ENCODE peak calls at places on chromosomes 4 and X, in ten cellular contexts. N is fibroblast of lung, O is breast epithelium, H is lung, L is heart right ventricle, M is SJSA1, F is left ventricle myocardium inferior, T is cardiac muscle cell, U is A549, C is IMR-90. I is an unnamed sample.

GRCh38 chrX:9604111-9604907 is 139.5 kb downstream of the TBL1X start:
- DNase-seq in L (peak; percentile 46), C (no peak), H (no peak), M (no peak), U (no peak), N (no peak), O (peak; percentile 51), F (peak; percentile 63), T (peak; percentile 43), I (peak; percentile 72)

GRCh38 chr4:26807330-26807729 is 53.3 kb upstream of the STIM2 start:
- DNase-seq in U (no peak), H (no peak), O (no peak), N (no peak), T (no peak), C (no peak), F (no peak), M (no peak), L (no peak), I (no peak)

GRCh38 chrX:16924631-16925239 is 21.7 kb upstream of the REPS2 start:
- DNase-seq in O (no peak), L (no peak), C (no peak), F (no peak), H (no peak), M (no peak), N (peak; percentile 13), T (no peak), U (no peak), I (no peak)

GRCh38 chr4:154707877-154708276 is 35.9 kb upstream of the LRAT start:
- DNase-seq in N (no peak), H (no peak), C (no peak), F (no peak), T (no peak), O (peak; percentile 17), U (no peak), L (no peak), M (no peak), I (no peak)

GRCh38 chr4:185399466-185399865 is 2.8 kb downstream of the ANKRD37 start:
- DNase-seq in U (no peak), H (no peak), L (no peak), T (no peak), M (no peak), N (no peak), F (no peak), O (no peak), C (no peak), I (no peak)

GRCh38 chrX:39903937-39904336 is 193.8 kb downstream of the BCOR start:
- DNase-seq in H (no peak), O (no peak), L (no peak), C (peak; percentile 44), U (peak; percentile 35), M (no peak), F (no peak), N (no peak), T (peak; percentile 19), I (peak; percentile 79)

GRCh38 chrX:54182194-54182863 is 725 bp downstream of the FAM120C start:
- DNase-seq in U (peak; percentile 58), M (peak; percentile 39), C (no peak), F (peak; percentile 55), O (peak; percentile 37), H (peak; percentile 63), L (peak; percentile 49), T (peak; percentile 34), N (peak; percentile 27), I (peak; percentile 67)

GRCh38 chrX:110086916-110087484 is 84.1 kb downstream of the TMEM164 start:
- DNase-seq in M (peak; percentile 77), U (peak; percentile 72), N (peak; percentile 89), H (no peak), C (peak; percentile 96), L (no peak), F (no peak), O (no peak), T (peak; percentile 90), I (no peak)

GRCh38 chr4:74320559-74321118 is 12.4 kb downstream of the EPGN start:
- DNase-seq in H (peak; percentile 51), T (peak; percentile 77), U (peak; percentile 20), N (peak; percentile 80), C (peak; percentile 55), O (peak; percentile 55), F (no peak), M (peak; percentile 39), L (no peak), I (no peak)

GRCh38 chr4:76748649-76749048 is 149.3 kb downstream of the SOWAHB start:
- DNase-seq in F (no peak), L (no peak), O (no peak), H (no peak), C (peak; percentile 41), U (peak; percentile 13), N (peak; percentile 59), M (peak; percentile 57), T (peak; percentile 48), I (no peak)

GRCh38 chr4:17567267-17567666 is 9.7 kb upstream of the LAP3 start:
- DNase-seq in H (no peak), U (no peak), M (no peak), T (no peak), L (no peak), N (no peak), F (no peak), C (no peak), O (no peak), I (no peak)

GRCh38 chr4:186762865-186763264 is 39.2 kb upstream of the FAT1 start:
- DNase-seq in U (no peak), C (no peak), O (no peak), L (no peak), M (no peak), T (no peak), F (no peak), H (no peak), N (no peak), I (no peak)

GRCh38 chr4:121822047-121822446 is 1.6 kb downstream of the CCNA2 start:
- DNase-seq in O (no peak), U (no peak), F (no peak), T (no peak), L (no peak), N (no peak), C (no peak), M (no peak), H (no peak), I (no peak)
- H3K4me3 ChIP-seq in O (no peak overlapping the region), U (peak overlapping the region; percentile 91), F (no peak overlapping the region), T (peak overlapping the region; percentile 92), L (no peak overlapping the region), N (peak overlapping the region; percentile 83), C (peak overlapping the region; percentile 71), M (peak overlapping the region; percentile 76), H (no peak overlapping the region), I (peak overlapping the region; percentile 89)

DNA sequence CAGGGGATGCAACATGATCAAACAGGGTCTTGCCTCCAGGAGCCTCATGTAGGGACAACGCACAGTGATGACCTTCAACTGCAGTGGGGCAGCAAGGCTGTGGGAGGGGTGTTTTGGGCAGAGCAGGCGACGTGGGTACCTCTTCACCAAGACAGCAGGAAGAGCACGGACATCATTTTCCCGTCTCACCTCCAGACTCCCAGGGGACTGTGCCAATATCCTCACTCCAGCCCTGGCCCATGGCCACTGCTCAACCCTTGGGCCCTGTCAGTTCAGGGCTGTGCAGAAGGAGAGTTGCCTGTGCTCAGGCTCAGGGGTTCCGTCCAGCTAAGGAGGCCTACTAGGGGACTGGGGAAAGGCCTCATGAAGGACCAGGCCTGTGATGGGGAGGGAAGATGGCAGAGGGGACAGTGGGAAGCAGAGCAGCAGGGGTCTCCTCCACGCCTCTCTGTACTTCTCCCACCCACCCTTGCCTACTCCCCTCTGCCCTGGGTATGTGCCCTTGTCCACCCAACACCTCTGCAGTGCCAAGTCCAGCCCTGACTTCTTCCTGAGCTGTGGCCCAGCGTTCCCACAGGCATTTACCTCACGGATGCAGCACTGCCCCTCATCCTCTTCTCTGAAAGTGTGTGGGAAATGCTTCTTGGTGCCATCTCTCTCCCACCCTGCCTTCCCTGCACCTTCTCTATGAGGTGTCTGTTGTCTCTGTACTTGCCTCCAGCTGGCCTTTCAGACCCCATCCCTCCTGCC is 1.4 kb downstream of the IL9R start:
- DNase-seq in H (no peak), M (no peak), C (no peak), U (no peak), N (no peak), O (no peak), T (no peak), F (no peak), L (no peak), I (no peak)
- H3K9me3 ChIP-seq in H (peaks cover 1% of the 10 kb centered on the region), M (no peaks in the 10 kb centered on the region), C (peaks cover 3% of the 10 kb centered on the region), U (no peaks in the 10 kb centered on the region), N (no peaks in the 10 kb centered on the region), O (no peaks in the 10 kb centered on the region), T (no peaks in the 10 kb centered on the region), F (no peaks in the 10 kb centered on the region), L (no peaks in the 10 kb centered on the region), I (no peaks in the 10 kb centered on the region)

DNA sequence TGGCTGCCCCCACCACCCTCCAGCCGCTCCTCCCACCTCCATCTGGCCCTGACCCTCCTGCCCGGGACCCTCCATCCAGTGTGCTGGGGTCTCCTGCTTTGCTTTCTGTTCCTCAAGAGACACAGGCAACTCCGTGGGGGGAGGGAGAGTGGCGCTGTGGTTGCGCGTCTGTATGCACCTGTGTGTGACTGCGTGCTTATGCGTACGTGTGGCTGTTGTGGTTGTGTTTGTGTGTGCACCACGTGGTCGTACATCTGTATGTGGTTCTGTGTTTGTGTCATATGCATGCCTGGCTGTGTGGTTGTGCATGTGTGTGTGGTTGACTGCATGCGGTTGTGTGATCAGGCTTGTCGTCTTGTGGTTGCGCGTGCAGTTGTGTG is 33.2 kb downstream of the CPLX1 start:
- DNase-seq in F (no peak), U (no peak), L (no peak), N (no peak), H (no peak), T (no peak), O (no peak), C (no peak), M (no peak), I (no peak)
- H3K4me3 ChIP-seq in F (no peak overlapping the region), U (no peak overlapping the region), L (no peak overlapping the region), N (no peak overlapping the region), H (no peak overlapping the region), T (no peak overlapping the region), O (peak overlapping the region; percentile 78), C (no peak overlapping the region), M (no peak overlapping the region), I (no peak overlapping the region)

DNA sequence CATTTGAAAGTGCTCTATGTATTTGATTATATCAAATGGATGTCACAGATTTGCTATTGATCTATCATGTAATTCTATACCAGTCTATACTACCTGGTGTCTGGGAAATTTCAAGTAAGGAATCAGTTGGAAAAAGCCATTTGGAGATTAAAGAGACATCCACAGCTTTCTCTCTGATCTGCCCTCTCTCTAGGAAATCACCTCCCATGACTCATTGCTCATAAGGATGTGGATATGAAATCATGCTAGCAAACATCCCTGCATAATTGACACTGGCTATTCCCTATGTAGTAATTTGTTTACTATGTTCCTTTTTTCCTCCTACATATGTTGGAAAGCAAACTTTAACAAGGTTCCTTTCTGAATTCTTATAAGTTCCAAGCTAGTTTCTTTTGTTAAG is 94.3 kb downstream of the TEX13A start:
- DNase-seq in L (no peak), C (no peak), T (no peak), F (no peak), H (no peak), O (no peak), U (no peak), N (no peak), M (no peak), I (no peak)
- H3K9me3 ChIP-seq in L (no peaks in the 10 kb centered on the region), C (no peaks in the 10 kb centered on the region), T (no peaks in the 10 kb centered on the region), F (no peaks in the 10 kb centered on the region), H (no peaks in the 10 kb centered on the region), O (no peaks in the 10 kb centered on the region), U (no peaks in the 10 kb centered on the region), N (no peaks in the 10 kb centered on the region), M (no peaks in the 10 kb centered on the region), I (no peaks in the 10 kb centered on the region)